ENCODE peak calls at places on chromosomes 6 and 20, in nine cellular contexts. P is AG09309, L is transverse colon, X is astrocyte, W is GM23338, B is AG04450, Y is uterus, M is suprapubic skin, Z is esophagus squamous epithelium. E is an unnamed sample.

GRCh38 chr6:33431880-33432541 is 12.1 kb downstream of the SYNGAP1 start:
- DNase-seq in P (no peak), L (no peak), X (no peak), W (peak; percentile 66), B (no peak), Y (no peak), M (no peak), Z (no peak), E (no peak)

GRCh38 chr6:75934643-75935472 is 137.6 kb downstream of the IMPG1 start:
- DNase-seq in P (peak; percentile 47), L (peak; percentile 16), X (peak; percentile 66), W (peak; percentile 94), B (peak; percentile 55), Y (peak; percentile 29), M (no peak), Z (no peak), E (peak; percentile 65)

GRCh38 chr6:52420668-52421358 is 671 bp downstream of the EFHC1 start:
- DNase-seq in P (no peak), L (peak; percentile 20), X (peak; percentile 30), W (peak; percentile 77), B (no peak), Y (no peak), M (no peak), Z (no peak), E (peak; percentile 66)

GRCh38 chr6:88815491-88815890 is 147.9 kb downstream of the RNGTT start:
- DNase-seq in P (no peak), L (no peak), X (no peak), W (no peak), B (no peak), Y (no peak), M (no peak), Z (no peak), E (no peak)

GRCh38 chr6:144285548-144285797 is 338 bp downstream of the UTRN start:
- DNase-seq in P (no peak), L (no peak), X (no peak), W (no peak), B (no peak), Y (peak; percentile 47), M (no peak), Z (no peak), E (no peak)

GRCh38 chr6:2725999-2726567 is 24.6 kb downstream of the MYLK4 start:
- DNase-seq in P (no peak), L (no peak), X (peak; percentile 72), W (no peak), B (no peak), Y (no peak), M (no peak), Z (no peak), E (no peak)

GRCh38 chr6:13346245-13346644 is 17.9 kb upstream of the TBC1D7 start:
- DNase-seq in P (no peak), L (no peak), X (no peak), W (no peak), B (no peak), Y (no peak), M (no peak), Z (no peak), E (no peak)

GRCh38 chr6:132085731-132086130 is 134.6 kb upstream of the CCN2 start:
- DNase-seq in P (no peak), L (no peak), X (no peak), W (no peak), B (no peak), Y (no peak), M (no peak), Z (no peak), E (no peak)

GRCh38 chr20:53872561-53873248 is 197.7 kb downstream of the BCAS1 start:
- DNase-seq in P (no peak), L (no peak), X (no peak), W (no peak), B (no peak), Y (no peak), M (no peak), Z (no peak), E (no peak)

GRCh38 chr6:18380165-18380564 is 7.0 kb upstream of the RNF144B start:
- DNase-seq in P (no peak), L (no peak), X (no peak), W (no peak), B (no peak), Y (no peak), M (no peak), Z (no peak), E (no peak)

GRCh38 chr6:55868910-55869479 is 6.4 kb downstream of the BMP5 start:
- DNase-seq in P (no peak), L (no peak), X (peak; percentile 68), W (no peak), B (no peak), Y (no peak), M (no peak), Z (no peak), E (no peak)

GRCh38 chr6:100366419-100366818 is 98.3 kb downstream of the SIM1 start:
- DNase-seq in P (no peak), L (no peak), X (peak; percentile 19), W (no peak), B (no peak), Y (no peak), M (no peak), Z (no peak), E (no peak)

GRCh38 chr6:148885154-148885870 is 138.5 kb downstream of the UST start:
- DNase-seq in P (no peak), L (no peak), X (peak; percentile 87), W (no peak), B (peak; percentile 70), Y (no peak), M (no peak), Z (no peak), E (no peak)

GRCh38 chr20:61628901-61629300 is 376.8 kb downstream of the CDH4 start:
- DNase-seq in P (no peak), L (no peak), X (no peak), W (no peak), B (no peak), Y (no peak), M (no peak), Z (no peak), E (no peak)

GRCh38 chr6:159594750-159595117 is 98.3 kb downstream of the SOD2 start:
- DNase-seq in P (peak; percentile 33), L (no peak), X (peak; percentile 85), W (no peak), B (no peak), Y (no peak), M (no peak), Z (no peak), E (no peak)

GRCh38 chr20:17226410-17227198 is at the start of gene PCSK2:
- DNase-seq in P (no peak), L (peak; percentile 12), X (peak; percentile 34), W (peak; percentile 96), B (peak; percentile 6), Y (no peak), M (no peak), Z (no peak), E (peak; percentile 63)

GRCh38 chr6:3919130-3919628 is 70.0 kb downstream of the FAM50B start:
- DNase-seq in P (peak; percentile 71), L (no peak), X (no peak), W (no peak), B (no peak), Y (no peak), M (no peak), Z (no peak), E (no peak)

GRCh38 chr20:37517371-37517748 is 3.7 kb upstream of the NNAT start:
- DNase-seq in P (no peak), L (peak; percentile 7), X (no peak), W (no peak), B (no peak), Y (no peak), M (no peak), Z (no peak), E (no peak)

GRCh38 chr6:3218266-3218665 is 9.2 kb downstream of the TUBB2B start:
- DNase-seq in P (no peak), L (no peak), X (no peak), W (no peak), B (no peak), Y (no peak), M (no peak), Z (no peak), E (no peak)

DNA sequence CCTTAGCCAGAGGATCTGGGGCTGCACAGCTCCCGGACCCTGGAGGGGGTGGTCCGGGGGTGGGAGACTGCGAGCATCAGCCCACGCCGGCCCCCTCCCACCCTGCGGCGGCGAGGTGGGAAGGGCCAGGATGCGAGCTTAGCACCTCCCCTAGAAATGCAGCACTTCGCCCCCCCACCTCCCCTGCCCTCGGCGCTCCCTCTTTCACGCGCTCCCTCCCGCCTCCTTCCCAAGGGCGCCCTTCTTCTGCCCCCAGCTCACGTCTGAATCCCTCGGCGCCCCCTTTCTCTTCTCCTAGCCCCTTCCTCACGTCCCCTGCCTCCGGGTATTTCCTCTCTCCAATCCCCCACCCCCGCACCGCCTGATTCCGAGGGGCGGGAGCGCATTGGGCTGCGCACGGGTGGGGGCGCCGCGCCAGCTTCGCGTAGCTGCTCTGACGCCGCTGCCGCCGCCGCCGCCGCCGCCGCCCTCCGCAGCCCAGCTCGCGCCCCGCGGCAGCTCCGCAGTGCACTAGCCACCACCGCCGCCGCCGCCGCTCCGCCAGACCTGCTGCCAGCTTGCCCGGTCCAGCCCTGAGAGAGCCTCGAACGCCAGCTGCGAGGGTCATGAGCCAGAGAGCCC is at the start of gene SLC32A1:
- DNase-seq in P (no peak), L (no peak), X (no peak), W (peak; percentile 80), B (no peak), Y (no peak), M (no peak), Z (no peak), E (no peak)
- H3K4me3 ChIP-seq in P (no peak within 1 kb of the TSS), L (no peak within 1 kb of the TSS), X (no peak within 1 kb of the TSS), W (peak within 1 kb of the TSS; percentile 61), B (no peak within 1 kb of the TSS), Y (no peak within 1 kb of the TSS), M (no peak within 1 kb of the TSS), Z (peak within 1 kb of the TSS; percentile 25), E (no peak within 1 kb of the TSS)

GRCh38 chr6:39228111-39228971 is 934 bp downstream of the KCNK5 start:
- DNase-seq in P (no peak), L (no peak), X (no peak), W (no peak), B (no peak), Y (no peak), M (no peak), Z (no peak), E (no peak)
- H3K4me3 ChIP-seq in P (no peak overlapping the region), L (peak overlapping the region; percentile 36), X (no peak overlapping the region), W (peak overlapping the region; percentile 93), B (no peak overlapping the region), Y (peak overlapping the region; percentile 30), M (peak overlapping the region; percentile 48), Z (peak overlapping the region; percentile 79), E (peak overlapping the region; percentile 48)

GRCh38 chr20:4869290-4870193 is 131.8 kb downstream of the SLC23A2 start:
- DNase-seq in P (no peak), L (peak; percentile 20), X (peak; percentile 6), W (peak; percentile 45), B (peak; percentile 49), Y (no peak), M (no peak), Z (no peak), E (no peak)
- H3K4me3 ChIP-seq in P (no peak overlapping the region), L (no peak overlapping the region), X (no peak overlapping the region), W (no peak overlapping the region), B (no peak overlapping the region), Y (no peak overlapping the region), M (no peak overlapping the region), Z (no peak overlapping the region), E (no peak overlapping the region)

DNA sequence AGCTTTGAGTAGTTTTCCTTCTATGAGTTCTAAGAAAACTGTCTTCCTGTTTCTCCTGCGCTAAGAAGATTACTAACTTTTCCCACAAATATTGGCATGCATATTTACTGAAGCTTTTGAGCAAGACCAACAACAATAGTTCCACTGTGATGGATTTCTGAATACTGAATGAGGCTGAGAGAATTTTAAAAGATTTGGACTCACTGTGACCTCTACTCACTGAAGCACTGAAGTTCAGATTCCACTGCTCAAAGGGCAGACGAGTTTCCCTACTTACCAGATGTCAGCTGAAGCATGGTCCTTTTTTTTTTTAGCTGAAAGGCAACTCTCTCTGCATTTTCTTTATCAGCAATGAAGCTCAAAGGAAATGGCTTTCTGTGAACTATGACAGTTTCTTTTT is 718.5 kb downstream of the RFPL4B start:
- DNase-seq in P (no peak), L (no peak), X (peak; percentile 74), W (peak; percentile 12), B (no peak), Y (no peak), M (no peak), Z (no peak), E (no peak)
- H3K4me3 ChIP-seq in P (no peak overlapping the region), L (no peak overlapping the region), X (no peak overlapping the region), W (no peak overlapping the region), B (no peak overlapping the region), Y (no peak overlapping the region), M (no peak overlapping the region), Z (no peak overlapping the region), E (no peak overlapping the region)

E was measured in sigmoid colon.